ENCODE peak calls at places on chromosome 22, in nine cellular contexts. Q, H, M, W, O, G, T, J and R are unnamed samples.

GRCh38 chr22:46976130-46976529 is 213.7 kb downstream of the TBC1D22A start:
- DNase-seq in Q (no peak), M (no peak), G (no peak), J (no peak), W (no peak), H (no peak), O (no peak), T (no peak), R (no peak)

GRCh38 chr22:42086051-42086450 is 4.5 kb downstream of the NDUFA6 start:
- DNase-seq in H (no peak), W (no peak), T (no peak), G (no peak), O (no peak), M (no peak), J (no peak), Q (no peak), R (no peak)

GRCh38 chr22:35313311-35314121 is 13.8 kb downstream of the TOM1 start:
- DNase-seq in Q (no peak), H (no peak), T (no peak), M (peak; percentile 97), O (no peak), J (peak; percentile 100), W (no peak), G (no peak), R (peak; percentile 86)

GRCh38 chr22:24481641-24482040 is 13.5 kb upstream of the UPB1 start:
- DNase-seq in Q (no peak), H (no peak), W (no peak), G (no peak), T (no peak), J (no peak), M (no peak), O (no peak), R (no peak)

GRCh38 chr22:48667289-48667688 is 1160.4 kb downstream of the BRD1 start:
- DNase-seq in W (no peak), O (no peak), T (no peak), M (no peak), J (no peak), G (no peak), H (no peak), Q (no peak), R (no peak)

GRCh38 chr22:20591660-20592310 is 84.4 kb downstream of the MED15 start:
- DNase-seq in W (no peak), G (peak; percentile 63), T (no peak), Q (no peak), H (no peak), O (no peak), J (peak; percentile 57), M (no peak), R (peak; percentile 71)

GRCh38 chr22:49954991-49955580 is 5.5 kb upstream of the PIM3 start:
- DNase-seq in G (no peak), M (no peak), H (no peak), W (no peak), J (peak; percentile 25), Q (no peak), T (no peak), O (no peak), R (no peak)

GRCh38 chr22:35835267-35835997 is 117.8 kb downstream of the APOL5 start:
- DNase-seq in M (peak; percentile 76), O (no peak), G (no peak), T (no peak), Q (no peak), H (no peak), J (peak; percentile 9), W (no peak), R (no peak)

GRCh38 chr22:37092997-37093396 is 16.5 kb downstream of the TMPRSS6 start:
- DNase-seq in T (no peak), J (no peak), W (no peak), M (no peak), Q (no peak), O (no peak), G (no peak), H (no peak), R (no peak)

GRCh38 chr22:35802885-35803284 is 85.2 kb downstream of the APOL5 start:
- DNase-seq in W (no peak), O (no peak), H (no peak), M (no peak), G (no peak), T (no peak), J (no peak), Q (no peak), R (no peak)

GRCh38 chr22:43411981-43412807 is at the start of gene MPPED1:
- DNase-seq in W (no peak), Q (no peak), O (no peak), H (no peak), T (no peak), G (peak; percentile 65), J (no peak), M (no peak), R (peak; percentile 61)

GRCh38 chr22:33000342-33001280 is 57.6 kb downstream of the SYN3 start:
- DNase-seq in H (peak; percentile 30), M (peak; percentile 71), Q (no peak), T (peak; percentile 15), G (peak; percentile 91), W (no peak), O (no peak), J (peak; percentile 47), R (peak; percentile 86)

GRCh38 chr22:31039393-31039792 is 41.7 kb upstream of the SMTN start:
- DNase-seq in H (no peak), Q (no peak), J (no peak), M (peak; percentile 87), W (no peak), O (no peak), G (no peak), T (no peak), R (peak; percentile 57)